ENCODE peak calls at places on chromosomes 11 and 22, in eight cellular contexts. C is non-pigmented ciliary epithelial cell, P is HTR-8/SVneo, O is activated T-helper 1 cell treated with Interleukin-2 at 50 U/mL for 16 hours, Y is substantia nigra, K is GM12891, J is B cell, G is ELR. Q is an unnamed sample.

GRCh38 chr11:122202951-122203456 is 87.0 kb upstream of the BLID start:
- DNase-seq in G (peak), P (peak), C (no peak), Y (peak), O (no peak), J (no peak), K (peak), Q (peak)

GRCh38 chr11:804599-804964 is 449 bp downstream of the PIDD1 start:
- DNase-seq in J (no peak), O (no peak), K (no peak), Y (no peak), C (no peak), G (no peak), P (no peak), Q (no peak)

GRCh38 chr11:121741316-121741715 is 288.5 kb upstream of the SORL1-AS1 start:
- DNase-seq in Y (no peak), K (no peak), G (no peak), J (no peak), O (no peak), C (no peak), P (no peak), Q (no peak)

GRCh38 chr11:67056640-67057409 is at the start of gene RHOD:
- DNase-seq in K (peak), Y (no peak), C (no peak), G (peak), P (no peak), J (no peak), O (peak), Q (no peak)

GRCh38 chr11:88016392-88017020 is 158.7 kb downstream of the RAB38 start:
- DNase-seq in K (no peak), P (peak), J (peak), C (peak), Y (peak), O (peak), G (peak), Q (peak)

GRCh38 chr11:559712-560304 is 730 bp downstream of the LMNTD2 start:
- DNase-seq in C (no peak), Y (no peak), P (no peak), G (no peak), J (no peak), O (no peak), K (no peak), Q (no peak)

GRCh38 chr11:108871867-108872266 is 207.0 kb downstream of the DDX10 start:
- DNase-seq in O (no peak), C (no peak), G (no peak), J (no peak), K (no peak), P (no peak), Y (no peak), Q (no peak)

GRCh38 chr11:100562102-100562501 is 125.0 kb upstream of the ARHGAP42 start:
- DNase-seq in O (no peak), Y (no peak), J (no peak), K (no peak), G (peak), C (peak), P (peak), Q (no peak)

GRCh38 chr11:9943346-9944110 is 279.7 kb downstream of the SWAP70 start:
- DNase-seq in C (peak), P (no peak), K (no peak), Y (no peak), J (no peak), O (no peak), G (peak), Q (no peak)

GRCh38 chr11:13287026-13287425 is 9.4 kb downstream of the BMAL1 start:
- DNase-seq in O (no peak), K (no peak), J (no peak), G (no peak), Y (no peak), P (no peak), C (no peak), Q (no peak)

GRCh38 chr11:19962795-19963163 is 197.5 kb downstream of the DBX1 start:
- DNase-seq in J (no peak), K (no peak), Y (no peak), C (peak), P (no peak), G (peak), O (no peak), Q (no peak)

GRCh38 chr11:94866936-94867795 is 99.0 kb downstream of the AMOTL1 start:
- DNase-seq in J (no peak), P (no peak), K (no peak), C (no peak), Y (no peak), O (no peak), G (no peak), Q (no peak)

GRCh38 chr11:78078218-78079167 is 1.2 kb downstream of the NDUFC2 start:
- DNase-seq in Y (no peak), K (no peak), O (no peak), J (no peak), P (no peak), G (peak), C (no peak), Q (no peak)

GRCh38 chr11:1255151-1255550 is 32.3 kb downstream of the MUC5B start:
- DNase-seq in Y (no peak), J (no peak), P (no peak), O (no peak), C (no peak), G (no peak), K (no peak), Q (no peak)

GRCh38 chr11:128133501-128133900 is 453.9 kb downstream of the ETS1 start:
- DNase-seq in C (no peak), G (no peak), Y (no peak), P (no peak), K (no peak), J (no peak), O (no peak), Q (no peak)

GRCh38 chr11:44568706-44569473 is 3.4 kb downstream of the CD82 start:
- DNase-seq in P (peak), J (peak), Y (peak), C (peak), O (peak), K (no peak), G (peak), Q (no peak)

GRCh38 chr22:17334983-17335382 is 34.3 kb upstream of the CECR2 start:
- DNase-seq in P (no peak), K (no peak), C (no peak), O (no peak), G (no peak), Y (no peak), J (no peak), Q (no peak)

GRCh38 chr11:8928981-8929615 is 3.6 kb downstream of the C11orf16 start:
- DNase-seq in O (no peak), J (no peak), P (no peak), C (no peak), G (peak), Y (no peak), K (no peak), Q (no peak)

GRCh38 chr22:29670615-29671014 is 49.2 kb upstream of the CABP7 start:
- DNase-seq in J (no peak), C (no peak), O (no peak), Y (no peak), K (no peak), P (no peak), G (no peak), Q (no peak)

GRCh38 chr11:1652778-1653540 is 23.4 kb downstream of the KRTAP5-5 start:
- DNase-seq in O (peak), G (peak), K (peak), Y (peak), J (peak), P (peak), C (no peak), Q (peak)

GRCh38 chr22:43148581-43148980 is 2.8 kb upstream of the TSPO start:
- DNase-seq in P (no peak), O (no peak), K (no peak), Y (no peak), C (no peak), J (no peak), G (peak), Q (no peak)

GRCh38 chr22:50008151-50009040 is 4.2 kb downstream of the IL17REL start:
- DNase-seq in O (no peak), P (no peak), K (no peak), C (no peak), G (no peak), J (peak), Y (no peak), Q (no peak)

GRCh38 chr11:127042445-127042844 is 41.9 kb upstream of the KIRREL3 start:
- DNase-seq in Y (no peak), O (no peak), J (no peak), P (peak), G (peak), K (no peak), C (no peak), Q (no peak)

GRCh38 chr11:26820739-26821138 is 98.9 kb upstream of the SLC5A12 start:
- DNase-seq in K (no peak), Y (no peak), G (peak), P (no peak), O (no peak), J (no peak), C (peak), Q (no peak)

GRCh38 chr11:134411887-134412507 is at the start of gene B3GAT1:
- DNase-seq in J (no peak), G (no peak), P (no peak), Y (no peak), O (no peak), K (no peak), C (no peak), Q (no peak)

GRCh38 chr22:36733271-36733670 is 29.7 kb upstream of the CACNG2 start:
- DNase-seq in O (no peak), G (no peak), P (no peak), K (no peak), C (no peak), Y (no peak), J (no peak), Q (no peak)

GRCh38 chr22:42994917-42995562 is 19.9 kb downstream of the PACSIN2 start:
- DNase-seq in O (no peak), P (no peak), G (peak), C (no peak), K (no peak), Y (peak), J (peak), Q (peak)

GRCh38 chr11:111359223-111360149 is 19.6 kb downstream of the POU2AF1 start:
- DNase-seq in J (no peak), G (no peak), O (no peak), K (no peak), Y (no peak), C (no peak), P (no peak), Q (no peak)

GRCh38 chr22:22931557-22932270 is 44.1 kb downstream of the IGLL5 start:
- DNase-seq in P (no peak), J (peak), C (no peak), Y (no peak), O (no peak), K (no peak), G (no peak), Q (no peak)

GRCh38 chr11:117910941-117911630 is 18.1 kb downstream of the TMPRSS13 start:
- DNase-seq in J (peak), K (no peak), O (no peak), G (no peak), C (no peak), P (no peak), Y (no peak), Q (no peak)